ENCODE peak calls at places on chromosomes 4 and X, in six cellular contexts. One of them, this sample, is unnamed.

GRCh38 chrX:111877681-111878080 is 1.7 kb downstream of the TRPC5OS start:
- DNase-seq in transverse colon: no peak
- DNase-seq in GM23248: no peak
- DNase-seq in neural progenitor cell: no peak
- DNase-seq in CD8-positive, alpha-beta memory T cell: no peak
- DNase-seq in brain microvascular endothelial cell: no peak
- DNase-seq in this sample: no peak

GRCh38 chrX:71301195-71301924 is at the start of gene ITGB1BP2:
- DNase-seq in brain microvascular endothelial cell: no peak
- DNase-seq in GM23248: peak; percentile 36
- DNase-seq in neural progenitor cell: no peak
- DNase-seq in transverse colon: no peak
- DNase-seq in CD8-positive, alpha-beta memory T cell: no peak
- DNase-seq in this sample: no peak

GRCh38 chr4:61923179-61923578 is 723.1 kb downstream of the ADGRL3 start:
- DNase-seq in CD8-positive, alpha-beta memory T cell: no peak
- DNase-seq in transverse colon: no peak
- DNase-seq in neural progenitor cell: no peak
- DNase-seq in brain microvascular endothelial cell: no peak
- DNase-seq in GM23248: no peak
- DNase-seq in this sample: no peak

GRCh38 chrX:129771266-129771995 is 8.3 kb upstream of the SASH3 start:
- DNase-seq in neural progenitor cell: no peak
- DNase-seq in CD8-positive, alpha-beta memory T cell: no peak
- DNase-seq in GM23248: no peak
- DNase-seq in brain microvascular endothelial cell: no peak
- DNase-seq in transverse colon: no peak
- DNase-seq in this sample: no peak

GRCh38 chr4:151573945-151574344 is 165.0 kb downstream of the FHIP1A start:
- DNase-seq in brain microvascular endothelial cell: peak; percentile 2
- DNase-seq in neural progenitor cell: no peak
- DNase-seq in transverse colon: peak; percentile 72
- DNase-seq in GM23248: peak; percentile 28
- DNase-seq in CD8-positive, alpha-beta memory T cell: no peak
- DNase-seq in this sample: no peak

GRCh38 chr4:5940470-5941203 is 47.8 kb upstream of the CRMP1 start:
- DNase-seq in brain microvascular endothelial cell: peak; percentile 11
- DNase-seq in transverse colon: no peak
- DNase-seq in neural progenitor cell: peak; percentile 46
- DNase-seq in CD8-positive, alpha-beta memory T cell: no peak
- DNase-seq in GM23248: no peak
- DNase-seq in this sample: no peak

GRCh38 chr4:169293343-169294176 is 22.8 kb upstream of the SH3RF1 start:
- DNase-seq in neural progenitor cell: no peak
- DNase-seq in transverse colon: no peak
- DNase-seq in GM23248: no peak
- DNase-seq in brain microvascular endothelial cell: no peak
- DNase-seq in CD8-positive, alpha-beta memory T cell: no peak
- DNase-seq in this sample: no peak

GRCh38 chr4:41456559-41457101 is 81.3 kb upstream of the LIMCH1 start:
- DNase-seq in neural progenitor cell: no peak
- DNase-seq in transverse colon: no peak
- DNase-seq in GM23248: no peak
- DNase-seq in brain microvascular endothelial cell: no peak
- DNase-seq in CD8-positive, alpha-beta memory T cell: no peak
- DNase-seq in this sample: no peak

GRCh38 chrX:66030505-66031317 is 9.2 kb downstream of the VSIG4 start:
- DNase-seq in GM23248: peak; percentile 46
- DNase-seq in transverse colon: peak; percentile 25
- DNase-seq in CD8-positive, alpha-beta memory T cell: peak; percentile 1
- DNase-seq in brain microvascular endothelial cell: peak; percentile 1
- DNase-seq in neural progenitor cell: peak; percentile 47
- DNase-seq in this sample: no peak

GRCh38 chr4:148289740-148290139 is 152.5 kb downstream of the NR3C2 start:
- DNase-seq in transverse colon: no peak
- DNase-seq in neural progenitor cell: no peak
- DNase-seq in GM23248: no peak
- DNase-seq in brain microvascular endothelial cell: no peak
- DNase-seq in CD8-positive, alpha-beta memory T cell: no peak
- DNase-seq in this sample: no peak

GRCh38 chr4:45119376-45119775 is 393.0 kb upstream of the GNPDA2 start:
- DNase-seq in brain microvascular endothelial cell: no peak
- DNase-seq in CD8-positive, alpha-beta memory T cell: no peak
- DNase-seq in GM23248: no peak
- DNase-seq in neural progenitor cell: no peak
- DNase-seq in transverse colon: no peak
- DNase-seq in this sample: no peak

GRCh38 chr4:11446156-11446811 is 17.6 kb upstream of the HS3ST1 start:
- DNase-seq in brain microvascular endothelial cell: peak; percentile 5
- DNase-seq in CD8-positive, alpha-beta memory T cell: no peak
- DNase-seq in transverse colon: no peak
- DNase-seq in neural progenitor cell: no peak
- DNase-seq in GM23248: no peak
- DNase-seq in this sample: no peak

GRCh38 chr4:7359302-7360063 is 75.2 kb downstream of the PSAPL1 start:
- DNase-seq in brain microvascular endothelial cell: no peak
- DNase-seq in GM23248: no peak
- DNase-seq in neural progenitor cell: no peak
- DNase-seq in transverse colon: no peak
- DNase-seq in CD8-positive, alpha-beta memory T cell: no peak
- DNase-seq in this sample: no peak

GRCh38 chr4:34183916-34184315 is 2060.4 kb downstream of the ARAP2 start:
- DNase-seq in transverse colon: no peak
- DNase-seq in brain microvascular endothelial cell: no peak
- DNase-seq in CD8-positive, alpha-beta memory T cell: no peak
- DNase-seq in neural progenitor cell: no peak
- DNase-seq in GM23248: no peak
- DNase-seq in this sample: no peak

GRCh38 chr4:85411386-85411785 is 63.6 kb upstream of the ARHGAP24 start:
- DNase-seq in GM23248: no peak
- DNase-seq in neural progenitor cell: no peak
- DNase-seq in CD8-positive, alpha-beta memory T cell: no peak
- DNase-seq in transverse colon: no peak
- DNase-seq in brain microvascular endothelial cell: no peak
- DNase-seq in this sample: no peak

GRCh38 chrX:112614640-112615039 is 65.1 kb downstream of the LHFPL1 start:
- DNase-seq in GM23248: peak; percentile 53
- DNase-seq in neural progenitor cell: peak; percentile 50
- DNase-seq in brain microvascular endothelial cell: no peak
- DNase-seq in transverse colon: no peak
- DNase-seq in CD8-positive, alpha-beta memory T cell: no peak
- DNase-seq in this sample: peak; percentile 50

GRCh38 chr4:83852085-83852451 is 316.2 kb downstream of the GPAT3 start:
- DNase-seq in neural progenitor cell: no peak
- DNase-seq in CD8-positive, alpha-beta memory T cell: no peak
- DNase-seq in brain microvascular endothelial cell: peak; percentile 70
- DNase-seq in transverse colon: no peak
- DNase-seq in GM23248: peak; percentile 89
- DNase-seq in this sample: no peak

GRCh38 chr4:148235809-148236208 is 206.4 kb downstream of the NR3C2 start:
- DNase-seq in GM23248: no peak
- DNase-seq in brain microvascular endothelial cell: no peak
- DNase-seq in neural progenitor cell: no peak
- DNase-seq in CD8-positive, alpha-beta memory T cell: no peak
- DNase-seq in transverse colon: no peak
- DNase-seq in this sample: no peak

GRCh38 chr4:186700746-186701145 is 22.9 kb downstream of the FAT1 start:
- DNase-seq in brain microvascular endothelial cell: peak; percentile 41
- DNase-seq in CD8-positive, alpha-beta memory T cell: no peak
- DNase-seq in GM23248: peak; percentile 97
- DNase-seq in neural progenitor cell: no peak
- DNase-seq in transverse colon: no peak
- DNase-seq in this sample: no peak

GRCh38 chr4:17327587-17327986 is 184.3 kb downstream of the QDPR start:
- DNase-seq in GM23248: peak; percentile 31
- DNase-seq in CD8-positive, alpha-beta memory T cell: no peak
- DNase-seq in neural progenitor cell: no peak
- DNase-seq in brain microvascular endothelial cell: no peak
- DNase-seq in transverse colon: no peak
- DNase-seq in this sample: no peak

GRCh38 chrX:14039344-14039743 is 9.7 kb upstream of the GEMIN8 start:
- DNase-seq in transverse colon: peak; percentile 61
- DNase-seq in CD8-positive, alpha-beta memory T cell: peak; percentile 45
- DNase-seq in GM23248: peak; percentile 39
- DNase-seq in brain microvascular endothelial cell: peak; percentile 53
- DNase-seq in neural progenitor cell: peak; percentile 57
- DNase-seq in this sample: no peak

GRCh38 chr4:85828295-85828910 is 353.5 kb downstream of the ARHGAP24 start:
- DNase-seq in transverse colon: no peak
- DNase-seq in neural progenitor cell: no peak
- DNase-seq in CD8-positive, alpha-beta memory T cell: no peak
- DNase-seq in brain microvascular endothelial cell: no peak
- DNase-seq in GM23248: peak; percentile 79
- DNase-seq in this sample: no peak

GRCh38 chrX:155188786-155189185 is 27.5 kb upstream of the VBP1 start:
- DNase-seq in brain microvascular endothelial cell: no peak
- DNase-seq in transverse colon: no peak
- DNase-seq in CD8-positive, alpha-beta memory T cell: no peak
- DNase-seq in GM23248: no peak
- DNase-seq in neural progenitor cell: no peak
- DNase-seq in this sample: no peak

GRCh38 chrX:15404712-15405111 is 20.5 kb upstream of the VEGFD start:
- DNase-seq in neural progenitor cell: no peak
- DNase-seq in GM23248: peak; percentile 53
- DNase-seq in CD8-positive, alpha-beta memory T cell: no peak
- DNase-seq in brain microvascular endothelial cell: no peak
- DNase-seq in transverse colon: peak; percentile 9
- DNase-seq in this sample: no peak

GRCh38 chr4:7192252-7193039 is at the start of gene SORCS2:
- DNase-seq in neural progenitor cell: peak; percentile 90
- DNase-seq in GM23248: peak; percentile 85
- DNase-seq in transverse colon: peak; percentile 49
- DNase-seq in brain microvascular endothelial cell: peak; percentile 21
- DNase-seq in CD8-positive, alpha-beta memory T cell: peak; percentile 17
- DNase-seq in this sample: peak; percentile 95

GRCh38 chr4:150533673-150534072 is 48.3 kb upstream of the MAB21L2 start:
- DNase-seq in CD8-positive, alpha-beta memory T cell: no peak
- DNase-seq in transverse colon: no peak
- DNase-seq in GM23248: peak; percentile 0
- DNase-seq in neural progenitor cell: no peak
- DNase-seq in brain microvascular endothelial cell: no peak
- DNase-seq in this sample: no peak

GRCh38 chr4:102344520-102344954 is 745 bp downstream of the SLC39A8 start:
- DNase-seq in GM23248: peak; percentile 75
- DNase-seq in CD8-positive, alpha-beta memory T cell: peak; percentile 58
- DNase-seq in neural progenitor cell: peak; percentile 79
- DNase-seq in transverse colon: peak; percentile 71
- DNase-seq in brain microvascular endothelial cell: peak; percentile 45
- DNase-seq in this sample: peak; percentile 78

GRCh38 chr4:51831133-51831532 is 11.8 kb upstream of the DCUN1D4 start:
- DNase-seq in neural progenitor cell: peak; percentile 81
- DNase-seq in transverse colon: peak; percentile 74
- DNase-seq in GM23248: peak; percentile 68
- DNase-seq in CD8-positive, alpha-beta memory T cell: peak; percentile 37
- DNase-seq in brain microvascular endothelial cell: peak; percentile 65
- DNase-seq in this sample: peak; percentile 47

GRCh38 chr4:38909015-38909414 is 41.4 kb downstream of the FAM114A1 start:
- DNase-seq in CD8-positive, alpha-beta memory T cell: no peak
- DNase-seq in transverse colon: no peak
- DNase-seq in GM23248: no peak
- DNase-seq in brain microvascular endothelial cell: no peak
- DNase-seq in neural progenitor cell: no peak
- DNase-seq in this sample: no peak
- H3K36me3 ChIP-seq in CD8-positive, alpha-beta memory T cell: no peaks in the 10 kb centered on the region
- H3K36me3 ChIP-seq in transverse colon: peaks cover 30% of the 10 kb centered on the region
- H3K36me3 ChIP-seq in GM23248: peaks cover 88% of the 10 kb centered on the region
- H3K36me3 ChIP-seq in brain microvascular endothelial cell: peaks cover 91% of the 10 kb centered on the region
- H3K36me3 ChIP-seq in neural progenitor cell: no peaks in the 10 kb centered on the region
- H3K36me3 ChIP-seq in this sample: peaks cover 1% of the 10 kb centered on the region

GRCh38 chrX:104105863-104106262 is 6.5 kb upstream of the ZCCHC18 start:
- DNase-seq in brain microvascular endothelial cell: no peak
- DNase-seq in transverse colon: no peak
- DNase-seq in neural progenitor cell: no peak
- DNase-seq in CD8-positive, alpha-beta memory T cell: no peak
- DNase-seq in GM23248: no peak
- DNase-seq in this sample: no peak
- H3K4me3 ChIP-seq in brain microvascular endothelial cell: no peak overlapping the region
- H3K4me3 ChIP-seq in transverse colon: no peak overlapping the region
- H3K4me3 ChIP-seq in neural progenitor cell: no peak overlapping the region
- H3K4me3 ChIP-seq in CD8-positive, alpha-beta memory T cell: no peak overlapping the region
- H3K4me3 ChIP-seq in GM23248: no peak overlapping the region
- H3K4me3 ChIP-seq in this sample: no peak overlapping the region

GRCh38 chr4:128718793-128719192 is 90.7 kb upstream of the JADE1 start:
- DNase-seq in transverse colon: no peak
- DNase-seq in neural progenitor cell: no peak
- DNase-seq in GM23248: peak; percentile 79
- DNase-seq in CD8-positive, alpha-beta memory T cell: no peak
- DNase-seq in brain microvascular endothelial cell: peak; percentile 28
- DNase-seq in this sample: no peak
- H3K36me3 ChIP-seq in transverse colon: no peaks in the 10 kb centered on the region
- H3K36me3 ChIP-seq in neural progenitor cell: no peaks in the 10 kb centered on the region
- H3K36me3 ChIP-seq in GM23248: no peaks in the 10 kb centered on the region
- H3K36me3 ChIP-seq in CD8-positive, alpha-beta memory T cell: no peaks in the 10 kb centered on the region
- H3K36me3 ChIP-seq in brain microvascular endothelial cell: no peaks in the 10 kb centered on the region
- H3K36me3 ChIP-seq in this sample: no peaks in the 10 kb centered on the region

DNA sequence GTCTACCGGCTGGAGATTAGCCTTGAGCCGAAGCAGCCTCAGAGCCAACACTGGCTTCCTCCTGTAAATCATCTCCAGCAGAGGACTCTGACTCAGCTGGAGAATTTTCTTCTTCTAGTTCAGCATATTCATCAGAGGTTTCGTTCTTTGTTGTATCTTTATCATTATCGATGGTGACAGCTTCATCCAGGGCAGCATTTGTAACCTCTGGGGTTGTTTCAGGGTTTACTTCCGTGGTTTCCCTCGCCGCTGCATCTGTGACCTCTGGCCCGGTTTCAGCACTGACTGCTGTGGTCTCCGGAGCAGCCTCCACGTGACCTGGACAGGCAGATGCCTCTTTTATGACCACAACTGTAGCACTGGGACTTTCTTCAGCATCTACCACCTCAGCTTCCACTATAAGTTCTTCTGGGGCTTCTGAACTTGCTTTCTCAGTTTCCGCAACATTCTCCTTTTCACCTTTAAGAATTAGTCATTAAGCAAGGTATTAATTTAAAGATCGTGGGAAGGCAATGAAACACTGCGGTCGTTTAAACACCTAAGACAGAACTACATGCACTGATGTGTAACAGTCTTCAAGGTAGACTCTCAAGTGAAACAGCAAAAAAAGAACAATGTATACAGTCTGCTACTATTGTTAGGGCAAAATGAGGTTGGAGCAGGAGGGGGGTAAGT is 13.3 kb downstream of the MGARP start:
- DNase-seq in transverse colon: peak; percentile 86
- DNase-seq in GM23248: peak; percentile 81
- DNase-seq in brain microvascular endothelial cell: peak; percentile 68
- DNase-seq in CD8-positive, alpha-beta memory T cell: peak; percentile 58
- DNase-seq in neural progenitor cell: peak; percentile 35
- DNase-seq in this sample: peak; percentile 44
- H3K4me3 ChIP-seq in transverse colon: no peak overlapping the region
- H3K4me3 ChIP-seq in GM23248: peak overlapping the region; percentile 73
- H3K4me3 ChIP-seq in brain microvascular endothelial cell: peak overlapping the region; percentile 43
- H3K4me3 ChIP-seq in CD8-positive, alpha-beta memory T cell: peak overlapping the region; percentile 55
- H3K4me3 ChIP-seq in neural progenitor cell: no peak overlapping the region
- H3K4me3 ChIP-seq in this sample: no peak overlapping the region